ENCODE peak calls at places on chromosomes 5 and 9, in four cellular contexts. One of them, this sample, is unnamed.

GRCh38 chr5:172959824-172960799 is 888 bp downstream of the RPL26L1 start:
- DNase-seq in vagina: no peak
- DNase-seq in central memory CD4-positive, alpha-beta T cell: no peak
- DNase-seq in GM20000: no peak
- DNase-seq in this sample: no peak

GRCh38 chr9:91751922-91752321 is 198.1 kb downstream of the ROR2 start:
- DNase-seq in vagina: no peak
- DNase-seq in central memory CD4-positive, alpha-beta T cell: no peak
- DNase-seq in GM20000: no peak
- DNase-seq in this sample: no peak

GRCh38 chr9:133119039-133119438 is 2.0 kb downstream of the RALGDS start:
- DNase-seq in vagina: no peak
- DNase-seq in central memory CD4-positive, alpha-beta T cell: no peak
- DNase-seq in GM20000: no peak
- DNase-seq in this sample: no peak

GRCh38 chr5:168269950-168270349 is 21.5 kb upstream of the WWC1 start:
- DNase-seq in vagina: no peak
- DNase-seq in central memory CD4-positive, alpha-beta T cell: no peak
- DNase-seq in GM20000: no peak
- DNase-seq in this sample: no peak

GRCh38 chr9:128836509-128837145 is 7.0 kb upstream of the SPOUT1 start:
- DNase-seq in vagina: no peak
- DNase-seq in central memory CD4-positive, alpha-beta T cell: no peak
- DNase-seq in GM20000: peak
- DNase-seq in this sample: no peak

GRCh38 chr5:31471916-31472315 is 60.0 kb downstream of the DROSHA start:
- DNase-seq in vagina: no peak
- DNase-seq in central memory CD4-positive, alpha-beta T cell: no peak
- DNase-seq in GM20000: no peak
- DNase-seq in this sample: no peak

GRCh38 chr5:2857837-2858236 is 106.4 kb upstream of the IRX2 start:
- DNase-seq in vagina: no peak
- DNase-seq in central memory CD4-positive, alpha-beta T cell: no peak
- DNase-seq in GM20000: no peak
- DNase-seq in this sample: no peak

GRCh38 chr9:80878556-80878955 is 810.8 kb downstream of the TLE1 start:
- DNase-seq in vagina: no peak
- DNase-seq in central memory CD4-positive, alpha-beta T cell: no peak
- DNase-seq in GM20000: no peak
- DNase-seq in this sample: no peak

GRCh38 chr5:135878156-135878620 is 17.5 kb downstream of the IL9 start:
- DNase-seq in vagina: no peak
- DNase-seq in central memory CD4-positive, alpha-beta T cell: no peak
- DNase-seq in GM20000: no peak
- DNase-seq in this sample: no peak

This sample was measured in naive thymus-derived CD4-positive, alpha-beta T cell.